ENCODE peak calls at places on chromosome 19, in five cellular contexts. I, A, W, P and R are unnamed samples.

GRCh38 chr19:18300930-18301717 is 19.7 kb upstream of the JUND start:
- DNase-seq in I (peak; percentile 71), A (no peak), W (peak; percentile 78), P (peak; percentile 86), R (peak; percentile 45)

GRCh38 chr19:15469513-15470297 is 5.4 kb upstream of the RASAL3 start:
- DNase-seq in I (no peak), A (no peak), W (no peak), P (no peak), R (no peak)

GRCh38 chr19:1269065-1269477 is at the start of gene CIRBP:
- DNase-seq in I (peak; percentile 100), A (peak; percentile 100), W (peak; percentile 100), P (peak; percentile 100), R (peak; percentile 99)

GRCh38 chr19:2528543-2529173 is 52.7 kb downstream of the GADD45B start:
- DNase-seq in I (no peak), A (no peak), W (no peak), P (no peak), R (no peak)

GRCh38 chr19:11745871-11746270 is 7.1 kb upstream of the ZNF823 start:
- DNase-seq in I (no peak), A (no peak), W (no peak), P (no peak), R (no peak)

GRCh38 chr19:34359954-34360315 is 5.1 kb upstream of the GPI start:
- DNase-seq in I (peak; percentile 47), A (no peak), W (no peak), P (no peak), R (no peak)

GRCh38 chr19:35220315-35220921 is 8.1 kb downstream of the FAM187B start:
- DNase-seq in I (no peak), A (peak; percentile 26), W (no peak), P (no peak), R (no peak)

GRCh38 chr19:6587998-6588507 is 2.9 kb downstream of the CD70 start:
- DNase-seq in I (no peak), A (no peak), W (no peak), P (no peak), R (no peak)

GRCh38 chr19:4059931-4060620 is 6.6 kb downstream of the ZBTB7A start:
- DNase-seq in I (peak; percentile 77), A (peak; percentile 88), W (peak; percentile 73), P (peak; percentile 61), R (no peak)

GRCh38 chr19:16374436-16374835 is 49.8 kb downstream of the KLF2 start:
- DNase-seq in I (no peak), A (no peak), W (no peak), P (no peak), R (no peak)

GRCh38 chr19:4557971-4558941 is 1.2 kb downstream of the SEMA6B start:
- DNase-seq in I (peak; percentile 66), A (no peak), W (no peak), P (no peak), R (no peak)

GRCh38 chr19:2083174-2083854 is 12.8 kb downstream of the MOB3A start:
- DNase-seq in I (no peak), A (no peak), W (no peak), P (no peak), R (no peak)

GRCh38 chr19:2199215-2199614 is 35.5 kb downstream of the DOT1L start:
- DNase-seq in I (no peak), A (no peak), W (no peak), P (no peak), R (no peak)

GRCh38 chr19:30625947-30626346 is 253.8 kb downstream of the ZNF536 start:
- DNase-seq in I (no peak), A (no peak), W (no peak), P (no peak), R (no peak)

GRCh38 chr19:7340959-7341837 is 7.5 kb upstream of the ARHGEF18 start:
- DNase-seq in I (peak; percentile 93), A (peak; percentile 89), W (peak; percentile 82), P (peak; percentile 74), R (peak; percentile 72)

GRCh38 chr19:29372921-29373797 is 152.6 kb upstream of the VSTM2B start:
- DNase-seq in I (no peak), A (no peak), W (no peak), P (no peak), R (no peak)

GRCh38 chr19:54439174-54439851 is 9.7 kb upstream of the LENG8 start:
- DNase-seq in I (no peak), A (no peak), W (no peak), P (no peak), R (peak; percentile 52)

GRCh38 chr19:43581467-43581866 is 5.9 kb downstream of the PINLYP start:
- DNase-seq in I (no peak), A (no peak), W (no peak), P (no peak), R (no peak)

GRCh38 chr19:38251564-38252051 is 4.6 kb downstream of the PPP1R14A start:
- DNase-seq in I (peak; percentile 65), A (no peak), W (peak; percentile 71), P (peak; percentile 73), R (peak; percentile 20)

GRCh38 chr19:55146648-55147218 is 2.3 kb downstream of the TNNT1 start:
- DNase-seq in I (no peak), A (no peak), W (no peak), P (no peak), R (no peak)

GRCh38 chr19:33631628-33631995 is 9.9 kb downstream of the CHST8 start:
- DNase-seq in I (no peak), A (peak; percentile 53), W (no peak), P (no peak), R (no peak)

GRCh38 chr19:4234142-4234861 is 5.0 kb downstream of the EBI3 start:
- DNase-seq in I (no peak), A (no peak), W (no peak), P (no peak), R (no peak)

GRCh38 chr19:5536337-5536894 is 31.3 kb downstream of the TINCR start:
- DNase-seq in I (peak; percentile 54), A (no peak), W (peak; percentile 79), P (no peak), R (peak; percentile 25)

GRCh38 chr19:47587295-47587694 is 14.3 kb upstream of the ZNF541 start:
- DNase-seq in I (no peak), A (no peak), W (no peak), P (no peak), R (no peak)

GRCh38 chr19:55831846-55832245 is at the start of gene NLRP11:
- DNase-seq in I (no peak), A (no peak), W (no peak), P (no peak), R (no peak)

GRCh38 chr19:43532571-43532961 is 422 bp upstream of the ZNF575 start:
- DNase-seq in I (peak; percentile 68), A (no peak), W (no peak), P (peak; percentile 50), R (no peak)

GRCh38 chr19:4216832-4217231 is 12.5 kb upstream of the EBI3 start:
- DNase-seq in I (no peak), A (no peak), W (no peak), P (no peak), R (no peak)

GRCh38 chr19:46426506-46427162 is 2.1 kb downstream of the PNMA8C start:
- DNase-seq in I (peak; percentile 86), A (no peak), W (peak; percentile 82), P (peak; percentile 67), R (peak; percentile 56)

GRCh38 chr19:7772752-7773291 is 9.8 kb downstream of the CLEC4M start:
- DNase-seq in I (no peak), A (no peak), W (no peak), P (no peak), R (no peak)

GRCh38 chr19:49145485-49146407 is 9.4 kb downstream of the HRC start:
- DNase-seq in I (peak; percentile 84), A (no peak), W (peak; percentile 84), P (peak; percentile 76), R (peak; percentile 67)
- H3K4me3 ChIP-seq in I (no peak overlapping the region), A (no peak overlapping the region), W (peak overlapping the region; percentile 46), P (peak overlapping the region; percentile 44), R (peak overlapping the region; percentile 35)

DNA sequence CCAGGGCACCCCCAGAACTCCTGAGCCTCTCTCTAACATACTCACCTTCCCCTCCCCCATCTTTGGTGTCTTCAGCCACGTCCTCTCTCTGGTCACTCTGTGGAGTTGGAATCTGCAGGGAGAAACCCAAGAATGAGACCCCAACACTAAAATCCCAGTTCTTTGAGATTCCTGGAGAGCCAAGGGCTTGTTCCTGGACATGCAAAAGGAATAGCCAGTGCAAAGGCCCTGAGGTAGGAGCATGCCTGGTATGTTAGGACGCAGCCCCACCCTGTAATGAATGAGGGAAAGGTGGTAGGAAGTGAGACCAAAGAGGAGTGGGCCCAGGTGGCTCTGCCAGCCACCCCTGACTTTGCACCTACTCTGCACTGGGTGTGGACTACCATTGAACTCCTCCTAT is 2.4 kb upstream of the LPAR2 start:
- DNase-seq in I (no peak), A (no peak), W (no peak), P (no peak), R (no peak)
- H3K27ac ChIP-seq in I (no peak overlapping the region), A (no peak overlapping the region), W (no peak overlapping the region), P (no peak overlapping the region), R (no peak overlapping the region)

GRCh38 chr19:49590971-49591730 is at the start of gene PRR12:
- DNase-seq in I (peak; percentile 82), A (no peak), W (peak; percentile 62), P (peak; percentile 35), R (peak; percentile 39)

GRCh38 chr19:49592486-49593232 is 1.7 kb downstream of the PRR12 start:
- DNase-seq in I (no peak), A (no peak), W (no peak), P (no peak), R (no peak)

GRCh38 chr19:49593233-49594113 is 2.5 kb downstream of the PRR12 start:
- DNase-seq in I (peak; percentile 93), A (peak; percentile 97), W (peak; percentile 95), P (peak; percentile 92), R (peak; percentile 92)

GRCh38 chr19:49590071-49590970 is 661 bp upstream of the PRR12 start:
- DNase-seq in I (peak; percentile 92), A (peak; percentile 98), W (peak; percentile 96), P (peak; percentile 94), R (peak; percentile 97)

DNA sequence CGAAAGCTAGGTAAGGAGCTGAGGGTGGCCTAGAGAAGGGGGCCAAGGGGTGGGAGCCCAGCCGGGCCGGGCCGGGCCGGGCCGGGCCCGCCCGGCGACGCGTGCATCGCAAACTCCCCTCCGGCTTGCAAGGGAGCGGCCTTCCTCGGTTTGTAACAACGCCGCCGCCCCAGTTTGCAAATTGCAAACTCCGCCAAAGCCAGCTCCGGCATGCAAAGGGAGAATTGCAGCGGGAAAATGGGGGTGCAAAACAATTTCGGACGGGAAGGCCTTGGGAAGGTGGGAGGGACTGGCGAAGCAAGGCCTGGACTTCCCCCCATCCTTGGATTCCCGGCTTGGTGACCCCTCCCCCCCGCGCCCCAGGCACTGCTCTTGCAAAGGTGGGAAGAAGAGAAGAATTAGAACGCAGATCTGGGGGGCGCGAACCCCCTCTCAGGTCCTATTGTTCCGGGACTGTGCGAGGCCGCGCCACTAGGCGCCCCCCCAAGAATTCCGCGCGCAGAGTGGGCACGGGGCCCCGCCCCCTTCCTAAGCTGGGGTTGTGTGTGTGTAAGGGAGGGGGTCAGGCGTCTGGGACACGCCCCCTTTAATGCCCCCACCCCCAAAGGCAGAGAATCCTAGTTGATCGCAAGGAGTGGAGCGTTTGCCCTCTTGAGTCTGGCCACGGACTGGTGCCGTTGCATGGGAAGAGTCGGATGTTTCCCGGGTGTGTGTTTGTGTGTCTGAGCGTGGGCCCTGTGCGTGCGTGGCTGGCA is 926 bp downstream of the PRR12 start:
- DNase-seq in I (peak; percentile 73), A (no peak), W (peak; percentile 40), P (no peak), R (peak; percentile 19)
- TF ChIP-seq CTCF in I (no peak), A (no peak), W (no peak), P (no peak), R (no peak)

GRCh38 chr19:13962738-13963602 is 10.7 kb downstream of the DCAF15 start:
- DNase-seq in I (peak; percentile 65), A (no peak), W (no peak), P (no peak), R (no peak)
- H3K4me3 ChIP-seq in I (peak overlapping the region; percentile 17), A (peak overlapping the region; percentile 19), W (peak overlapping the region; percentile 24), P (peak overlapping the region; percentile 28), R (no peak overlapping the region)